ENCODE peak calls at places on chromosomes 5 and 9, in ten cellular contexts. E is foreskin keratinocyte; I is GM10248; R is left ventricle myocardium inferior; P is endothelial cell; C is GM13977; D is AG10803; Z is fibroblast of lung; A is MM.1S; K is CD4-positive, alpha-beta T cell. U is an unnamed sample.

GRCh38 chr9:13215791-13216554 is 63.5 kb downstream of the MPDZ start:
- DNase-seq in D (no peak), P (no peak), C (no peak), E (no peak), R (no peak), A (no peak), I (no peak), K (no peak), Z (no peak), U (no peak)

GRCh38 chr5:178069909-178070308 is 43.4 kb upstream of the N4BP3 start:
- DNase-seq in P (peak), A (no peak), K (peak), R (no peak), Z (peak), D (no peak), E (no peak), C (no peak), I (no peak), U (peak)

GRCh38 chr5:134371834-134372340 is 518 bp downstream of the UBE2B start:
- DNase-seq in A (peak), P (peak), R (peak), C (peak), K (peak), Z (peak), I (peak), D (peak), E (peak), U (peak)

GRCh38 chr5:118554241-118554640 is 434.1 kb downstream of the DTWD2 start:
- DNase-seq in A (no peak), C (no peak), K (no peak), I (no peak), P (no peak), R (no peak), Z (no peak), D (no peak), E (no peak), U (no peak)

GRCh38 chr5:119470851-119471451 is 18.7 kb downstream of the HSD17B4 start:
- DNase-seq in C (no peak), E (peak), A (peak), Z (peak), K (no peak), P (peak), D (peak), R (no peak), I (peak), U (peak)

GRCh38 chr9:11702529-11702928 is 990.7 kb upstream of the TYRP1 start:
- DNase-seq in R (no peak), D (no peak), C (no peak), Z (no peak), E (no peak), I (no peak), A (no peak), P (no peak), K (no peak), U (no peak)

GRCh38 chr5:65873181-65873580 is 53.2 kb upstream of the ERBIN start:
- DNase-seq in K (no peak), D (peak), P (no peak), E (peak), I (no peak), C (no peak), R (no peak), A (no peak), Z (peak), U (no peak)

GRCh38 chr5:112228672-112229071 is 190.4 kb downstream of the EPB41L4A start:
- DNase-seq in I (no peak), K (no peak), Z (peak), R (peak), D (peak), A (no peak), P (no peak), E (peak), C (no peak), U (no peak)

GRCh38 chr5:177476531-177477233 is 3.2 kb upstream of the DBN1 start:
- DNase-seq in I (no peak), Z (peak), R (no peak), E (no peak), P (no peak), K (no peak), D (peak), C (no peak), A (no peak), U (peak)

GRCh38 chr5:52799358-52799982 is 11.8 kb downstream of the ITGA1 start:
- DNase-seq in R (peak), D (peak), A (peak), I (peak), Z (peak), K (no peak), E (no peak), P (peak), C (no peak), U (peak)

GRCh38 chr5:57408714-57409113 is 73.9 kb downstream of the ACTBL2 start:
- DNase-seq in D (peak), P (no peak), R (no peak), K (no peak), E (no peak), I (no peak), A (no peak), Z (peak), C (no peak), U (no peak)

GRCh38 chr5:54090495-54091084 is 219.8 kb downstream of the ARL15 start:
- DNase-seq in D (peak), K (no peak), A (no peak), E (peak), P (no peak), I (no peak), Z (peak), C (no peak), R (no peak), U (no peak)

GRCh38 chr5:180133551-180133950 is 62.0 kb upstream of the RNF130 start:
- DNase-seq in P (no peak), E (no peak), Z (no peak), C (no peak), I (no peak), K (no peak), D (no peak), A (no peak), R (no peak), U (no peak)

GRCh38 chr9:129138476-129139232 is 27.4 kb downstream of the PTPA start:
- DNase-seq in C (no peak), Z (peak), D (peak), P (no peak), K (no peak), R (peak), I (no peak), A (no peak), E (no peak), U (no peak)

DNA sequence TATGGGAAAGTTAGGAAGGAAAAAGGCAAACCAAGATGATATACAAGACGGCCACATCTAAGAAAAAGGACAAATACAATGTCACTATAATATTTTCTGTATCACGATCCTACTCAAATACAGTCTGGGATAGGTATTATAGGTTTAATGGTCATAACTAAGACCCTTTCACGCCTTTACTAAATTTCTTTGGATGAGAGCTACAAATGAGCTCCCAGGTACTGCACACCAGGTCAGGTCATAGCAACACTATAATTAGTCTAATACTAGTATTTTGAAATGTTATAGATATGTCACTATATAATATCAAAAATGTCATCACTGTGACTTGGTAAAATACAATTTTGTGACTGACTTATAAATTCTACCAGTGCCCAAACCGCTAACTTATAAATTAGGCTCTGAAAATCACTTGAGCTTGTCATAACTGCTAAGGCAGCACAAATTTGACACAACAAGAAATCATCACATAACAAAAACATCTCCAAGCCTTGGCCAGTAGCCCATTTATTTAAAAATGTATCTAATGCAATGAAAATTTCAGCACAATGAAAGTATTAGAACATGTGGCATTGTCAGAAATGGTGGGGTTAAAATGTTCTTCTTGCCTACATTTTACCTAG is 6.9 kb downstream of the SELENOP start:
- DNase-seq in E (no peak), P (no peak), D (no peak), I (no peak), C (no peak), A (no peak), K (no peak), Z (no peak), R (no peak), U (no peak)
- TF ChIP-seq CTCF in E (no peak), P (no peak), D (no peak), I (no peak), C (no peak), A (no peak), K (no peak), Z (no peak), R (no peak), U (no peak)

DNA sequence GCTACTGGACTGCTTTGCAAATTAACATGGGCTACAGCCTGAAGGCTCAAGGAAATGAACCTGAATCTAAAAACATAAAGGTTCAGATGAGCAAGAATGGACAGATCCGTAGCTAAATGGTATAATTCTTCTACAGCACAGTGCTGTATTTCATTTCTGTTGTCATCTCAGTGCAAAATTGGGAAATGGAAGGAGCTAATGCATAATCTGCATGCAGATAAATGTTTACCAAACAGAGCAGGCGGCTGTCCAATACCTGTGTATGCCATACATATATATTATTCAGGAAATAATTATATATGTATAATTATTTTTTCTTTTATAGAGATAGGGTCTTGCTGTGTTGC is 4.3 kb upstream of the HSPA9 start:
- DNase-seq in A (no peak), K (no peak), D (no peak), I (no peak), E (no peak), P (no peak), R (no peak), Z (no peak), C (no peak), U (no peak)
- TF ChIP-seq CTCF in A (no peak), K (no peak), D (no peak), I (no peak), E (no peak), P (peak), R (no peak), Z (no peak), C (no peak), U (peak)

GRCh38 chr5:144598451-144599068 is 427.9 kb downstream of the KCTD16 start:
- DNase-seq in Z (peak), A (no peak), C (no peak), K (no peak), E (no peak), D (no peak), I (no peak), R (no peak), P (no peak), U (no peak)
- TF ChIP-seq CTCF in Z (no peak), A (no peak), C (no peak), K (no peak), E (no peak), D (no peak), I (no peak), R (no peak), P (no peak), U (no peak)

GRCh38 chr5:317086-317811 is 4.3 kb upstream of the AHRR start:
- DNase-seq in E (no peak), A (no peak), I (peak), D (peak), P (peak), C (peak), K (no peak), Z (peak), R (no peak), U (peak)
- TF ChIP-seq CTCF in E (peak), A (peak), I (peak), D (peak), P (no peak), C (peak), K (no peak), Z (peak), R (peak), U (peak)

GRCh38 chr9:25003686-25004085 is 458.0 kb upstream of the IZUMO3 start:
- DNase-seq in P (peak), I (no peak), C (peak), Z (no peak), R (no peak), K (no peak), A (no peak), E (no peak), D (no peak), U (peak)
- TF ChIP-seq CTCF in P (peak), I (no peak), C (peak), Z (no peak), R (no peak), K (no peak), A (no peak), E (no peak), D (no peak), U (no peak)

GRCh38 chr9:117622347-117622746 is 81.9 kb upstream of the TLR4 start:
- DNase-seq in A (no peak), R (no peak), D (no peak), K (no peak), Z (no peak), C (no peak), E (no peak), I (no peak), P (no peak), U (no peak)
- TF ChIP-seq CTCF in A (peak), R (no peak), D (no peak), K (no peak), Z (no peak), C (no peak), E (no peak), I (no peak), P (peak), U (no peak)

DNA sequence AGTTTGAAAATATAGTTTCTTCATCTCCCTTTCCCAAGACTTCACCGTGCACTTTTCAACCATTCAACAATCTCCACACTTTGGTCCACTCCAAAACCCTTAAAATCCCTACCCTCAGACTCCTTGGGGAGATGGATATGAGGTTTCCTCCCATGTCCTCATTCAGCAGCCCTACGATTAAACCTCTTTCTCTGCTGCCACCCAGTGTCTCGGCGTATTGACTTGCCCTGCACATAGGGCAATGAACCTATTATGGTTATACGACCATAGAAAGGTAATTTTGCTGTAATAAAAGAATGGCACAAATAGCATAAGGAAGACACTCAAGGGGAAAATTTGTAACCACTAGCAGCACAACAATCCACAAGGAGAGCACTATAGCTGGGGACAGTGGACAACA is 803.5 kb downstream of the TLE1 start:
- DNase-seq in C (no peak), I (no peak), A (no peak), D (no peak), Z (peak), K (no peak), E (no peak), R (no peak), P (no peak), U (no peak)
- TF ChIP-seq CTCF in C (peak), I (no peak), A (no peak), D (peak), Z (no peak), K (no peak), E (peak), R (no peak), P (no peak), U (no peak)

DNA sequence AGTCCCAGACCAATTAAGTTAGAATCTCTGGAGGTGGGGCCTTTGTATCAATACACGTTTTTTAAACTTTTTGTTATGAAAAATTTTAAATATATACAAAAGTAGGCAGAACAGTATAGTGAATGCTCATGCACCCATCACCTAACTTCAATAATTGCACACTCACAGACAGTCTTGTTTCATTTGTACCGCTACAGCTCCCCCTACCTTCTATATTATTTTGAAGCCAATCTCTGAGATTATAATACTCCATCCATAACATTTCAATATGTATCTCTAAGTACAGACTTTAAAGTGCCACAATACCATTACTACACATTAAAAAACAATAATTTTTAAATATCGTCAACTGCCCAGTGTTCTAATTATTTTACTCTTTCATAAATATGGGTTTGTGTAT is 32.9 kb downstream of the ISL1 start:
- DNase-seq in E (no peak), D (no peak), R (no peak), A (no peak), Z (no peak), C (no peak), P (no peak), K (no peak), I (no peak), U (no peak)
- TF ChIP-seq CTCF in E (peak), D (no peak), R (no peak), A (no peak), Z (no peak), C (no peak), P (no peak), K (no peak), I (no peak), U (no peak)

GRCh38 chr9:126293522-126293889 is 33.1 kb upstream of the MVB12B start:
- DNase-seq in C (no peak), R (no peak), P (peak), D (no peak), I (no peak), Z (no peak), K (no peak), A (no peak), E (no peak), U (peak)
- TF ChIP-seq CTCF in C (peak), R (no peak), P (peak), D (no peak), I (no peak), Z (no peak), K (no peak), A (peak), E (peak), U (peak)

GRCh38 chr9:113369583-113370140 is 7.1 kb downstream of the HDHD3 start:
- DNase-seq in R (no peak), K (no peak), Z (no peak), I (no peak), C (no peak), D (no peak), E (no peak), P (no peak), A (no peak), U (no peak)

GRCh38 chr9:113372059-113372458 is 4.7 kb downstream of the HDHD3 start:
- DNase-seq in P (no peak), I (no peak), D (no peak), E (no peak), K (no peak), C (no peak), A (no peak), R (no peak), Z (no peak), U (no peak)

GRCh38 chr9:113368960-113369582 is 7.7 kb downstream of the HDHD3 start:
- DNase-seq in P (no peak), K (no peak), R (no peak), C (no peak), Z (no peak), A (no peak), E (no peak), I (no peak), D (no peak), U (no peak)

GRCh38 chr9:113373255-113373654 is 3.5 kb downstream of the HDHD3 start:
- DNase-seq in Z (no peak), R (no peak), D (no peak), I (no peak), C (no peak), E (no peak), K (no peak), A (no peak), P (no peak), U (no peak)

DNA sequence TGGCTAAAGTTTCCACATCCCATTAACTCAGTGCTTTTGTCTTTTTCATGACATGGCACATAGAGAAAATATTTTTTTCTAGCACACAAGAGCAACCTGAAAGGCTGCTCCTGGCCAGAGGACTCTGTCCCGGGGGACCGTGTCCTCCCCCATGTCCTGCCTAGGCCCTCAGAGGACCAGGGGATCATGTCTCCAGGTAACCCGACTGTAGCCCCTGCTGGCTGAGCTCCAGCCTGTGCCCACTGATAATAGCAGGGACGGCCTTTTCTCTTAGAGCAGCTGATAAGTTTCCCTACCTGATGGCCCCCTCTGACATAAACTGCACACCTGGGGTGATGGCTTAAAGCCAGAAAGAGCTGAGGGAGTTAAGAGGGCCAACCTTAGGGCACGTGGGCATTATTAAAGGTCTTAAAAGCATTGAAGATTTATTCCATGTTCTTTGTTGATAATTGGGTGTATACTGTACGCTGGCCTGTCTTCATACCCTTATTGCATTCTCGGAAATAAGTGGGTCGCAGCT is 5.9 kb downstream of the HDHD3 start:
- DNase-seq in P (no peak), R (no peak), A (no peak), C (no peak), K (no peak), Z (no peak), I (no peak), E (no peak), D (no peak), U (no peak)
- TF ChIP-seq CTCF in P (no peak), R (no peak), A (no peak), C (no peak), K (no peak), Z (no peak), I (no peak), E (no peak), D (no peak), U (no peak)

U was measured in activated CD8-positive, alpha-beta T cell treated with anti-CD3 and anti-CD28 coated beads for 36 hours.